ENCODE peak calls at places on chromosomes 5 and 9, in seven cellular contexts. One of them, this sample, is unnamed.

GRCh38 chr9:75132244-75132643 is 43.9 kb downstream of the OSTF1 start:
- DNase-seq in CD4-positive, CD25-positive, alpha-beta regulatory T cell: no peak
- DNase-seq in ovary: no peak
- DNase-seq in PC-3: no peak
- DNase-seq in IMR-90: no peak
- DNase-seq in foreskin fibroblast: no peak
- DNase-seq in spleen: no peak
- DNase-seq in this sample: no peak

GRCh38 chr9:74322661-74323314 is 174.3 kb upstream of the RORB start:
- DNase-seq in CD4-positive, CD25-positive, alpha-beta regulatory T cell: no peak
- DNase-seq in ovary: no peak
- DNase-seq in PC-3: no peak
- DNase-seq in IMR-90: no peak
- DNase-seq in foreskin fibroblast: no peak
- DNase-seq in spleen: no peak
- DNase-seq in this sample: no peak

GRCh38 chr9:16680965-16681658 is 189.4 kb downstream of the BNC2 start:
- DNase-seq in CD4-positive, CD25-positive, alpha-beta regulatory T cell: no peak
- DNase-seq in ovary: no peak
- DNase-seq in PC-3: no peak
- DNase-seq in IMR-90: peak; percentile 59
- DNase-seq in foreskin fibroblast: peak; percentile 73
- DNase-seq in spleen: no peak
- DNase-seq in this sample: no peak

GRCh38 chr9:77454668-77455067 is 193.5 kb downstream of the GNA14 start:
- DNase-seq in CD4-positive, CD25-positive, alpha-beta regulatory T cell: no peak
- DNase-seq in ovary: no peak
- DNase-seq in PC-3: peak; percentile 27
- DNase-seq in IMR-90: peak; percentile 64
- DNase-seq in foreskin fibroblast: peak; percentile 87
- DNase-seq in spleen: no peak
- DNase-seq in this sample: no peak

GRCh38 chr5:151082274-151082902 is 1.6 kb upstream of the TNIP1 start:
- DNase-seq in CD4-positive, CD25-positive, alpha-beta regulatory T cell: no peak
- DNase-seq in ovary: no peak
- DNase-seq in PC-3: peak; percentile 24
- DNase-seq in IMR-90: peak; percentile 37
- DNase-seq in foreskin fibroblast: no peak
- DNase-seq in spleen: peak; percentile 59
- DNase-seq in this sample: peak; percentile 72

GRCh38 chr9:130682490-130683121 is 11.0 kb upstream of the EXOSC2 start:
- DNase-seq in CD4-positive, CD25-positive, alpha-beta regulatory T cell: peak; percentile 54
- DNase-seq in ovary: peak; percentile 75
- DNase-seq in PC-3: peak; percentile 85
- DNase-seq in IMR-90: peak; percentile 67
- DNase-seq in foreskin fibroblast: peak; percentile 72
- DNase-seq in spleen: peak; percentile 90
- DNase-seq in this sample: peak; percentile 35

GRCh38 chr9:110935829-110936228 is 102.4 kb downstream of the LPAR1 start:
- DNase-seq in CD4-positive, CD25-positive, alpha-beta regulatory T cell: no peak
- DNase-seq in ovary: no peak
- DNase-seq in PC-3: no peak
- DNase-seq in IMR-90: no peak
- DNase-seq in foreskin fibroblast: no peak
- DNase-seq in spleen: no peak
- DNase-seq in this sample: no peak

GRCh38 chr9:132423503-132423902 is 13.5 kb downstream of the CFAP77 start:
- DNase-seq in CD4-positive, CD25-positive, alpha-beta regulatory T cell: no peak
- DNase-seq in ovary: no peak
- DNase-seq in PC-3: no peak
- DNase-seq in IMR-90: no peak
- DNase-seq in foreskin fibroblast: no peak
- DNase-seq in spleen: no peak
- DNase-seq in this sample: no peak

GRCh38 chr9:7079051-7079450 is 321.3 kb downstream of the KDM4C start:
- DNase-seq in CD4-positive, CD25-positive, alpha-beta regulatory T cell: no peak
- DNase-seq in ovary: no peak
- DNase-seq in PC-3: no peak
- DNase-seq in IMR-90: no peak
- DNase-seq in foreskin fibroblast: no peak
- DNase-seq in spleen: no peak
- DNase-seq in this sample: no peak

GRCh38 chr5:13763719-13764118 is 180.8 kb downstream of the DNAH5 start:
- DNase-seq in CD4-positive, CD25-positive, alpha-beta regulatory T cell: no peak
- DNase-seq in ovary: no peak
- DNase-seq in PC-3: no peak
- DNase-seq in IMR-90: no peak
- DNase-seq in foreskin fibroblast: no peak
- DNase-seq in spleen: no peak
- DNase-seq in this sample: no peak

GRCh38 chr5:152170350-152170749 is 234.7 kb downstream of the NMUR2 start:
- DNase-seq in CD4-positive, CD25-positive, alpha-beta regulatory T cell: no peak
- DNase-seq in ovary: peak; percentile 37
- DNase-seq in PC-3: peak; percentile 25
- DNase-seq in IMR-90: no peak
- DNase-seq in foreskin fibroblast: no peak
- DNase-seq in spleen: no peak
- DNase-seq in this sample: no peak

GRCh38 chr9:37565661-37566618 is 10.2 kb downstream of the FBXO10 start:
- DNase-seq in CD4-positive, CD25-positive, alpha-beta regulatory T cell: no peak
- DNase-seq in ovary: no peak
- DNase-seq in PC-3: no peak
- DNase-seq in IMR-90: no peak
- DNase-seq in foreskin fibroblast: no peak
- DNase-seq in spleen: no peak
- DNase-seq in this sample: no peak

GRCh38 chr5:175415303-175415702 is 28.7 kb downstream of the DRD1 start:
- DNase-seq in CD4-positive, CD25-positive, alpha-beta regulatory T cell: no peak
- DNase-seq in ovary: no peak
- DNase-seq in PC-3: no peak
- DNase-seq in IMR-90: no peak
- DNase-seq in foreskin fibroblast: no peak
- DNase-seq in spleen: no peak
- DNase-seq in this sample: no peak

GRCh38 chr5:116002116-116002906 is 30.0 kb upstream of the ARL14EPL start:
- DNase-seq in CD4-positive, CD25-positive, alpha-beta regulatory T cell: no peak
- DNase-seq in ovary: no peak
- DNase-seq in PC-3: peak; percentile 43
- DNase-seq in IMR-90: peak; percentile 61
- DNase-seq in foreskin fibroblast: peak; percentile 16
- DNase-seq in spleen: no peak
- DNase-seq in this sample: no peak

DNA sequence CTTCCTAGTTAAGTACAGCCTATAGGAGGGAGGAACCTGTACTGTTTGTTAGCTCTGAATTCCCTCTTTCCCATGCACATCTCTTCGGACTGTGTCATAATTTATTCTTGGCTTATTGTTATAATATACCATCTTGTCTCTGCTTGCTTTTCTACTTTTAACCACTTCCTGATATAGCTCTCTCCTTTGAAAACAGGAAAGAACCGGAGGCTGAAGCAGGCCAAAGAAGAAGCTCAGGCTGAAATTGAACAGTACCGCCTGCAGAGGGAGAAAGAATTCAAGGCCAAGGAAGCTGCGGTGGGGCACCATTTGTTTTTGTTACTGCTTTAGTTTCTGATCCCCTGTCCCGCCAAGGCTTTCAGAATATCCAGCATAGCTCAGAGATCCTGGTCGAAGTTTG is 4.8 kb downstream of the ATP6V1G1 start:
- DNase-seq in CD4-positive, CD25-positive, alpha-beta regulatory T cell: peak; percentile 91
- DNase-seq in ovary: no peak
- DNase-seq in PC-3: peak; percentile 2
- DNase-seq in IMR-90: peak; percentile 49
- DNase-seq in foreskin fibroblast: no peak
- DNase-seq in spleen: no peak
- DNase-seq in this sample: no peak
- H3K4me3 ChIP-seq in CD4-positive, CD25-positive, alpha-beta regulatory T cell: peak overlapping the region; percentile 91
- H3K4me3 ChIP-seq in ovary: no peak overlapping the region
- H3K4me3 ChIP-seq in PC-3: no peak overlapping the region
- H3K4me3 ChIP-seq in IMR-90: no peak overlapping the region
- H3K4me3 ChIP-seq in foreskin fibroblast: no peak overlapping the region
- H3K4me3 ChIP-seq in spleen: peak overlapping the region; percentile 25
- H3K4me3 ChIP-seq in this sample: no peak overlapping the region

GRCh38 chr5:158751961-158752655 is 347.6 kb downstream of the EBF1 start:
- DNase-seq in CD4-positive, CD25-positive, alpha-beta regulatory T cell: no peak
- DNase-seq in ovary: no peak
- DNase-seq in PC-3: no peak
- DNase-seq in IMR-90: no peak
- DNase-seq in foreskin fibroblast: no peak
- DNase-seq in spleen: no peak
- DNase-seq in this sample: no peak
- H3K4me3 ChIP-seq in CD4-positive, CD25-positive, alpha-beta regulatory T cell: no peak overlapping the region
- H3K4me3 ChIP-seq in ovary: no peak overlapping the region
- H3K4me3 ChIP-seq in PC-3: no peak overlapping the region
- H3K4me3 ChIP-seq in IMR-90: no peak overlapping the region
- H3K4me3 ChIP-seq in foreskin fibroblast: no peak overlapping the region
- H3K4me3 ChIP-seq in spleen: peak overlapping the region; percentile 8
- H3K4me3 ChIP-seq in this sample: no peak overlapping the region

GRCh38 chr5:76927961-76928360 is 24.9 kb upstream of the CRHBP start:
- DNase-seq in CD4-positive, CD25-positive, alpha-beta regulatory T cell: no peak
- DNase-seq in ovary: no peak
- DNase-seq in PC-3: no peak
- DNase-seq in IMR-90: no peak
- DNase-seq in foreskin fibroblast: no peak
- DNase-seq in spleen: no peak
- DNase-seq in this sample: no peak
- H3K4me3 ChIP-seq in CD4-positive, CD25-positive, alpha-beta regulatory T cell: no peak overlapping the region
- H3K4me3 ChIP-seq in ovary: no peak overlapping the region
- H3K4me3 ChIP-seq in PC-3: no peak overlapping the region
- H3K4me3 ChIP-seq in IMR-90: no peak overlapping the region
- H3K4me3 ChIP-seq in foreskin fibroblast: no peak overlapping the region
- H3K4me3 ChIP-seq in spleen: no peak overlapping the region
- H3K4me3 ChIP-seq in this sample: no peak overlapping the region

GRCh38 chr5:124440471-124440870 is 306.0 kb downstream of the ZNF608 start:
- DNase-seq in CD4-positive, CD25-positive, alpha-beta regulatory T cell: no peak
- DNase-seq in ovary: no peak
- DNase-seq in PC-3: no peak
- DNase-seq in IMR-90: no peak
- DNase-seq in foreskin fibroblast: no peak
- DNase-seq in spleen: no peak
- DNase-seq in this sample: no peak

GRCh38 chr5:124433170-124433569 is 313.3 kb downstream of the ZNF608 start:
- DNase-seq in CD4-positive, CD25-positive, alpha-beta regulatory T cell: no peak
- DNase-seq in ovary: no peak
- DNase-seq in PC-3: no peak
- DNase-seq in IMR-90: no peak
- DNase-seq in foreskin fibroblast: no peak
- DNase-seq in spleen: no peak
- DNase-seq in this sample: no peak

GRCh38 chr5:124436294-124436693 is 310.1 kb downstream of the ZNF608 start:
- DNase-seq in CD4-positive, CD25-positive, alpha-beta regulatory T cell: no peak
- DNase-seq in ovary: no peak
- DNase-seq in PC-3: no peak
- DNase-seq in IMR-90: peak; percentile 75
- DNase-seq in foreskin fibroblast: peak; percentile 41
- DNase-seq in spleen: no peak
- DNase-seq in this sample: peak; percentile 59

GRCh38 chr5:124439609-124440008 is 306.8 kb downstream of the ZNF608 start:
- DNase-seq in CD4-positive, CD25-positive, alpha-beta regulatory T cell: no peak
- DNase-seq in ovary: no peak
- DNase-seq in PC-3: no peak
- DNase-seq in IMR-90: no peak
- DNase-seq in foreskin fibroblast: no peak
- DNase-seq in spleen: no peak
- DNase-seq in this sample: no peak

GRCh38 chr5:124438390-124439380 is 307.8 kb downstream of the ZNF608 start:
- DNase-seq in CD4-positive, CD25-positive, alpha-beta regulatory T cell: no peak
- DNase-seq in ovary: no peak
- DNase-seq in PC-3: no peak
- DNase-seq in IMR-90: no peak
- DNase-seq in foreskin fibroblast: no peak
- DNase-seq in spleen: no peak
- DNase-seq in this sample: no peak
- H3K4me3 ChIP-seq in CD4-positive, CD25-positive, alpha-beta regulatory T cell: no peak overlapping the region
- H3K4me3 ChIP-seq in ovary: no peak overlapping the region
- H3K4me3 ChIP-seq in PC-3: no peak overlapping the region
- H3K4me3 ChIP-seq in IMR-90: no peak overlapping the region
- H3K4me3 ChIP-seq in foreskin fibroblast: no peak overlapping the region
- H3K4me3 ChIP-seq in spleen: no peak overlapping the region
- H3K4me3 ChIP-seq in this sample: no peak overlapping the region

GRCh38 chr9:3941758-3942157 is 358.1 kb downstream of the GLIS3 start:
- DNase-seq in CD4-positive, CD25-positive, alpha-beta regulatory T cell: no peak
- DNase-seq in ovary: no peak
- DNase-seq in PC-3: no peak
- DNase-seq in IMR-90: no peak
- DNase-seq in foreskin fibroblast: no peak
- DNase-seq in spleen: no peak
- DNase-seq in this sample: no peak

GRCh38 chr9:3936520-3937235 is 363.2 kb downstream of the GLIS3 start:
- DNase-seq in CD4-positive, CD25-positive, alpha-beta regulatory T cell: no peak
- DNase-seq in ovary: peak; percentile 29
- DNase-seq in PC-3: no peak
- DNase-seq in IMR-90: peak; percentile 24
- DNase-seq in foreskin fibroblast: no peak
- DNase-seq in spleen: peak; percentile 81
- DNase-seq in this sample: no peak

GRCh38 chr9:3942351-3942750 is 357.5 kb downstream of the GLIS3 start:
- DNase-seq in CD4-positive, CD25-positive, alpha-beta regulatory T cell: no peak
- DNase-seq in ovary: no peak
- DNase-seq in PC-3: no peak
- DNase-seq in IMR-90: no peak
- DNase-seq in foreskin fibroblast: no peak
- DNase-seq in spleen: no peak
- DNase-seq in this sample: no peak

DNA sequence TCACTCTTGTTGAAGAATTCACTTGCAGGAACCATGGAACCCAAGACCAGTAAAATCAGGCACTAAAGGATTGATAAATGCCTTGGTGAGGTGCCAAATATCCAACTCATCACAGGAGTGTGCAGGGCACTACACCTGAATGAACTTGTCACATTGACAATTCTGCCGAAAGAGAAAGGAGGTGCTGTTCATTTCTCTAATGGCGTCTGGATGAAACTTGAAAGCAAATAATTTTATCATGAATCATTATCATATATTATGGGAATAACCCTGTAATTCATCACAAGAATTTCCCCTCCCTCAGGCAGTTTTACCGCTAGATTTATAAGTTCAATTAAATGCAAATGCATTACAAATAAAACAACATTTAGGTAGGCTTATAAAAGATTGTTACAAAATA is 360.0 kb downstream of the GLIS3 start:
- DNase-seq in CD4-positive, CD25-positive, alpha-beta regulatory T cell: no peak
- DNase-seq in ovary: no peak
- DNase-seq in PC-3: peak; percentile 58
- DNase-seq in IMR-90: no peak
- DNase-seq in foreskin fibroblast: no peak
- DNase-seq in spleen: no peak
- DNase-seq in this sample: no peak
- H3K4me3 ChIP-seq in CD4-positive, CD25-positive, alpha-beta regulatory T cell: no peak overlapping the region
- H3K4me3 ChIP-seq in ovary: no peak overlapping the region
- H3K4me3 ChIP-seq in PC-3: no peak overlapping the region
- H3K4me3 ChIP-seq in IMR-90: no peak overlapping the region
- H3K4me3 ChIP-seq in foreskin fibroblast: no peak overlapping the region
- H3K4me3 ChIP-seq in spleen: no peak overlapping the region
- H3K4me3 ChIP-seq in this sample: no peak overlapping the region

GRCh38 chr9:120755044-120755443 is 38.2 kb downstream of the FBXW2 start:
- DNase-seq in CD4-positive, CD25-positive, alpha-beta regulatory T cell: no peak
- DNase-seq in ovary: no peak
- DNase-seq in PC-3: no peak
- DNase-seq in IMR-90: no peak
- DNase-seq in foreskin fibroblast: no peak
- DNase-seq in spleen: no peak
- DNase-seq in this sample: no peak
- H3K4me3 ChIP-seq in CD4-positive, CD25-positive, alpha-beta regulatory T cell: no peak overlapping the region
- H3K4me3 ChIP-seq in ovary: no peak overlapping the region
- H3K4me3 ChIP-seq in PC-3: no peak overlapping the region
- H3K4me3 ChIP-seq in IMR-90: no peak overlapping the region
- H3K4me3 ChIP-seq in foreskin fibroblast: no peak overlapping the region
- H3K4me3 ChIP-seq in spleen: no peak overlapping the region
- H3K4me3 ChIP-seq in this sample: no peak overlapping the region

This sample was measured in SJSA1.